ENCODE peak calls at places on chromosomes 3 and 15, in four cellular contexts. One of them, this sample, is unnamed.

GRCh38 chr3:40324621-40325020 is 15.1 kb downstream of the EIF1B start:
- DNase-seq in GM13977: no peak
- DNase-seq in AG04449: no peak
- DNase-seq in HFF-Myc: no peak
- DNase-seq in this sample: no peak

GRCh38 chr3:185312006-185312405 is 50.9 kb upstream of the MAP3K13 start:
- DNase-seq in GM13977: no peak
- DNase-seq in HFF-Myc: no peak
- DNase-seq in AG04449: no peak
- DNase-seq in this sample: no peak

GRCh38 chr3:58608648-58609047 is 31.5 kb upstream of the FAM107A start:
- DNase-seq in GM13977: no peak
- DNase-seq in HFF-Myc: no peak
- DNase-seq in AG04449: no peak
- DNase-seq in this sample: no peak

GRCh38 chr3:162014284-162014683 is 517.7 kb downstream of the OTOL1 start:
- DNase-seq in AG04449: no peak
- DNase-seq in GM13977: no peak
- DNase-seq in HFF-Myc: no peak
- DNase-seq in this sample: no peak

GRCh38 chr3:108180214-108180613 is 42.0 kb downstream of the IFT57 start:
- DNase-seq in AG04449: no peak
- DNase-seq in GM13977: no peak
- DNase-seq in HFF-Myc: no peak
- DNase-seq in this sample: no peak

GRCh38 chr3:107943860-107944543 is 146.8 kb downstream of the CD47 start:
- DNase-seq in AG04449: no peak
- DNase-seq in HFF-Myc: no peak
- DNase-seq in GM13977: no peak
- DNase-seq in this sample: no peak

GRCh38 chr3:10927551-10927950 is 65.0 kb upstream of the SLC6A1 start:
- DNase-seq in GM13977: no peak
- DNase-seq in HFF-Myc: no peak
- DNase-seq in AG04449: no peak
- DNase-seq in this sample: no peak

GRCh38 chr3:122947086-122947611 is 80.4 kb downstream of the SEMA5B start:
- DNase-seq in HFF-Myc: no peak
- DNase-seq in GM13977: no peak
- DNase-seq in AG04449: no peak
- DNase-seq in this sample: no peak

GRCh38 chr15:25674948-25675347 is 188.2 kb downstream of the ATP10A start:
- DNase-seq in GM13977: no peak
- DNase-seq in HFF-Myc: no peak
- DNase-seq in AG04449: no peak
- DNase-seq in this sample: no peak

GRCh38 chr3:188003188-188004171 is 150.5 kb upstream of the LPP start:
- DNase-seq in HFF-Myc: no peak
- DNase-seq in AG04449: no peak
- DNase-seq in GM13977: no peak
- DNase-seq in this sample: no peak

GRCh38 chr15:37098468-37099320 is 1.7 kb downstream of the MEIS2 start:
- DNase-seq in GM13977: peak
- DNase-seq in HFF-Myc: no peak
- DNase-seq in AG04449: no peak
- DNase-seq in this sample: peak

GRCh38 chr3:9778102-9778501 is 8.4 kb upstream of the CAMK1 start:
- DNase-seq in AG04449: peak
- DNase-seq in HFF-Myc: no peak
- DNase-seq in GM13977: peak
- DNase-seq in this sample: no peak

GRCh38 chr15:43529587-43530345 is 12.4 kb downstream of the MAP1A start:
- DNase-seq in AG04449: no peak
- DNase-seq in GM13977: peak
- DNase-seq in HFF-Myc: no peak
- DNase-seq in this sample: no peak

GRCh38 chr3:195767792-195768191 is 43.9 kb downstream of the MUC4 start:
- DNase-seq in GM13977: no peak
- DNase-seq in HFF-Myc: no peak
- DNase-seq in AG04449: no peak
- DNase-seq in this sample: no peak

GRCh38 chr3:100536093-100536492 is 43.7 kb downstream of the TMEM45A start:
- DNase-seq in HFF-Myc: no peak
- DNase-seq in AG04449: no peak
- DNase-seq in GM13977: no peak
- DNase-seq in this sample: no peak

GRCh38 chr3:99967796-99968195 is 146.5 kb downstream of the FILIP1L start:
- DNase-seq in AG04449: no peak
- DNase-seq in GM13977: no peak
- DNase-seq in HFF-Myc: no peak
- DNase-seq in this sample: no peak

GRCh38 chr15:99507732-99508571 is 57.8 kb upstream of the MEF2A start:
- DNase-seq in GM13977: peak
- DNase-seq in HFF-Myc: no peak
- DNase-seq in AG04449: no peak
- DNase-seq in this sample: peak

GRCh38 chr3:153756816-153757215 is 364.4 kb upstream of the ARHGEF26 start:
- DNase-seq in HFF-Myc: no peak
- DNase-seq in AG04449: no peak
- DNase-seq in GM13977: no peak
- DNase-seq in this sample: no peak

GRCh38 chr3:196563721-196564225 is 4.6 kb downstream of the WDR53 start:
- DNase-seq in AG04449: no peak
- DNase-seq in HFF-Myc: no peak
- DNase-seq in GM13977: no peak
- DNase-seq in this sample: no peak

GRCh38 chr3:43762486-43762885 is 71.7 kb downstream of the ABHD5 start:
- DNase-seq in GM13977: no peak
- DNase-seq in AG04449: no peak
- DNase-seq in HFF-Myc: no peak
- DNase-seq in this sample: no peak

GRCh38 chr3:139325551-139325950 is 18.3 kb upstream of the MRPS22 start:
- DNase-seq in GM13977: no peak
- DNase-seq in AG04449: no peak
- DNase-seq in HFF-Myc: no peak
- DNase-seq in this sample: no peak

GRCh38 chr3:38541800-38542199 is 45.7 kb downstream of the EXOG start:
- DNase-seq in HFF-Myc: no peak
- DNase-seq in GM13977: no peak
- DNase-seq in AG04449: no peak
- DNase-seq in this sample: no peak

GRCh38 chr15:98803228-98804056 is 155.1 kb downstream of the IGF1R start:
- DNase-seq in GM13977: no peak
- DNase-seq in HFF-Myc: no peak
- DNase-seq in AG04449: no peak
- DNase-seq in this sample: no peak

GRCh38 chr3:64687781-64688515 is at the start of gene ADAMTS9:
- DNase-seq in HFF-Myc: no peak
- DNase-seq in GM13977: no peak
- DNase-seq in AG04449: no peak
- DNase-seq in this sample: no peak

GRCh38 chr3:23648326-23648964 is 157.3 kb upstream of the UBE2E1 start:
- DNase-seq in GM13977: no peak
- DNase-seq in AG04449: no peak
- DNase-seq in HFF-Myc: no peak
- DNase-seq in this sample: no peak

GRCh38 chr3:186286114-186286513 is 75.9 kb downstream of the DGKG start:
- DNase-seq in GM13977: no peak
- DNase-seq in HFF-Myc: no peak
- DNase-seq in AG04449: no peak
- DNase-seq in this sample: no peak

GRCh38 chr3:129530821-129531220 is 2.4 kb downstream of the RHO start:
- DNase-seq in HFF-Myc: no peak
- DNase-seq in GM13977: no peak
- DNase-seq in AG04449: no peak
- DNase-seq in this sample: no peak

GRCh38 chr3:114597012-114597411 is 303.2 kb downstream of the TIGIT start:
- DNase-seq in HFF-Myc: no peak
- DNase-seq in GM13977: no peak
- DNase-seq in AG04449: no peak
- DNase-seq in this sample: no peak
- TF ChIP-seq CTCF in HFF-Myc: peak
- TF ChIP-seq CTCF in GM13977: no peak
- TF ChIP-seq CTCF in AG04449: no peak
- TF ChIP-seq CTCF in this sample: no peak

DNA sequence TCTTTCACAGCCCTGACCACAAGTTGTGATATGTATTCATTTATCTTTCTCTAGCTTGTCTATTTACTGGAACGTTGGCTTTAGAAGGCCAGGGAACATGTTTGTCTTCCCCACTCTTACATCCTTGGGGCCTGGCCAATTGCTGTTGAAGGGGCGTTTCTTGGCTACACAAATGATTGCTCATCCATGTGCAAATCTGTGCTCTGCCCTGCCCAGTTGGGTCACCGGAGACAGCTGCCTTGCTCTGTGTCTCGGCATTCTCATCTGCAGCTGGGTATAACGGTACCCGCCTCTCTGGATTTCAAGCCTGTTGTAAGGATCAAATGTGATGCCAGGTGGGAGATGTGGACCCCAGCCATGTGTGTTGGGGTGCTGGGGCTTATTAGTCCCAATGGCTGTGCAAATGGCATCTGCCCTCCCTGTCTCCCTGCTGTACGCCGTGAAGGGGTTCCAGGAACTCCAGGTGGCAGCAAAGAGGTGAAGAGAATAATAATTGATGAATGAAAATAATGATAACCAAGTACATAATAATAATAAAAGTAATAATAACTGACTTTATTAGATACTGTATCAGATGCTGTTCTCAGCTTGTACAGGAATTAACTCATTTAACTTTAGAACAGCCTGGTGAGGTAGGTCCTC is 24.1 kb upstream of the TLE3 start:
- DNase-seq in AG04449: no peak
- DNase-seq in HFF-Myc: peak
- DNase-seq in GM13977: no peak
- DNase-seq in this sample: no peak
- TF ChIP-seq CTCF in AG04449: no peak
- TF ChIP-seq CTCF in HFF-Myc: no peak
- TF ChIP-seq CTCF in GM13977: no peak
- TF ChIP-seq CTCF in this sample: no peak

DNA sequence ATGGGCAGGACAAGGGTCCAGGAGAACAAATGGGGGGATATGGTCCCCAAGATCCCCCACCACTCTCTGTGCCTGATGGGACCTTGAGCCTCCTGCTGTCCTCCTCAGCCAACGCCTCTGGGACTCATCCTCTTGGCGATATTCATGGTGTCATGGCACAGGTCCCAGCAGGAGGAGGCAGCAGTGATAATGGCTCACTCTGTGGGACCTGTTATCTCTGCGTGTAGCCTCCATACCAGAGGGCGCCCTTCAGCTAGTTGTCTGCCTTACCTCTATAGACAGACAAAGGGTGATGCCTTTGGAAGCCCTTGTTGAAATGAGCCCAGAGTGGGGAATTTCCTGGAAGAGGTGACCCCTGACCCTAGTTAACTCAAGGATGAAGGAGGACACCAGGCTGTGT is 7.4 kb downstream of the ZBTB47 start:
- DNase-seq in HFF-Myc: no peak
- DNase-seq in AG04449: no peak
- DNase-seq in GM13977: peak
- DNase-seq in this sample: no peak
- TF ChIP-seq CTCF in HFF-Myc: peak
- TF ChIP-seq CTCF in AG04449: no peak
- TF ChIP-seq CTCF in GM13977: peak
- TF ChIP-seq CTCF in this sample: no peak

DNA sequence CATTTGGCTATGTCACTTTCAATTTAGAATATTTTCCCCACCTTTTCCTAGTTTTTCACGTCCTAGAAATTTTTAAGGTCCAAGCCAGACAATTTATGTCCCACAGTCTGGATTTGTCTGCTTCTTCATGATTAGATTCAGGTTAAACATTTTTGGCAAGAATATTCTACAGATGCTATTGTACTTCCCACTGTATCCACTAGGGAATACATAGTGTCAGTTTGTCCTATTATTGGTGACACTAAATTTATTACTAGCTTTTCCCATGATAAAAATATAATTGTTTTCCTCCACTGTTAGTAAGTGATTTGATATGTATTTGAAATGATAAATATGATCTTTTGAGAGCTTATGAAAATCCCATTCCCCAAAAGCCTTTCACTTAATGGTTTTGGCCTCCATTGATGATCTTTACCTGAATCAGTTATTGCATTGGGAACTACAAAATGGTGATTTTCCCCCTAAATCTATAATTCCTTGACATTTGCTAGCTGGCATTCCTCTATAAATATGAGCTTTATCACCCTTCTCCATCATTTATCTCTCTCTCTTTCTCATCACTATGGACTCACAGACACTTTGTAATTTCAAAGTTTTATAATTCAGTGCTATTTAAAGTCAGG is 8.3 kb downstream of the ARL14 start:
- DNase-seq in GM13977: no peak
- DNase-seq in HFF-Myc: no peak
- DNase-seq in AG04449: no peak
- DNase-seq in this sample: no peak
- TF ChIP-seq CTCF in GM13977: no peak
- TF ChIP-seq CTCF in HFF-Myc: peak
- TF ChIP-seq CTCF in AG04449: no peak
- TF ChIP-seq CTCF in this sample: no peak

GRCh38 chr3:158095302-158095997 is 10.8 kb downstream of the SHOX2 start:
- DNase-seq in GM13977: peak
- DNase-seq in HFF-Myc: no peak
- DNase-seq in AG04449: no peak
- DNase-seq in this sample: no peak

GRCh38 chr3:158093526-158093925 is 12.7 kb downstream of the SHOX2 start:
- DNase-seq in GM13977: no peak
- DNase-seq in HFF-Myc: no peak
- DNase-seq in AG04449: no peak
- DNase-seq in this sample: no peak

GRCh38 chr3:158094917-158095301 is 11.3 kb downstream of the SHOX2 start:
- DNase-seq in GM13977: peak
- DNase-seq in HFF-Myc: no peak
- DNase-seq in AG04449: no peak
- DNase-seq in this sample: peak

GRCh38 chr3:158094235-158094916 is 11.8 kb downstream of the SHOX2 start:
- DNase-seq in HFF-Myc: no peak
- DNase-seq in GM13977: peak
- DNase-seq in AG04449: no peak
- DNase-seq in this sample: peak

GRCh38 chr3:158091526-158091925 is 14.7 kb downstream of the SHOX2 start:
- DNase-seq in GM13977: no peak
- DNase-seq in HFF-Myc: peak
- DNase-seq in AG04449: no peak
- DNase-seq in this sample: no peak
- TF ChIP-seq CTCF in GM13977: peak
- TF ChIP-seq CTCF in HFF-Myc: peak
- TF ChIP-seq CTCF in AG04449: peak
- TF ChIP-seq CTCF in this sample: no peak

GRCh38 chr3:147152476-147152875 is 253.9 kb downstream of the ZIC4 start:
- DNase-seq in HFF-Myc: no peak
- DNase-seq in GM13977: no peak
- DNase-seq in AG04449: no peak
- DNase-seq in this sample: no peak
- TF ChIP-seq CTCF in HFF-Myc: no peak
- TF ChIP-seq CTCF in GM13977: no peak
- TF ChIP-seq CTCF in AG04449: no peak
- TF ChIP-seq CTCF in this sample: no peak